ENCODE peak calls at places on chromosomes 12 and 14, in ten cellular contexts. A is HCT116, J is PC-3, P is GM23248, K is SK-N-SH, N is hepatocyte, G is MM.1S, C is Karpas-422, Z is PC-9, X is GM23338. F is an unnamed sample.

GRCh38 chr14:56754966-56755365 is 55.3 kb downstream of the OTX2 start:
- DNase-seq in J (no peak), Z (no peak), P (no peak), C (no peak), A (no peak), X (no peak), G (no peak), K (no peak), N (no peak), F (no peak)

GRCh38 chr14:64910847-64911495 is 3.3 kb upstream of the CHURC1 start:
- DNase-seq in J (peak; percentile 60), X (peak; percentile 70), G (no peak), N (peak; percentile 47), K (peak; percentile 35), Z (peak; percentile 14), P (peak; percentile 78), A (peak; percentile 39), C (peak; percentile 54), F (peak; percentile 14)

GRCh38 chr12:27305673-27306504 is 26.7 kb upstream of the BMAL2 start:
- DNase-seq in G (peak; percentile 60), Z (no peak), X (peak; percentile 63), P (peak; percentile 68), A (peak; percentile 27), K (peak; percentile 24), C (peak; percentile 73), N (peak; percentile 52), J (peak; percentile 84), F (peak; percentile 57)

GRCh38 chr12:62749586-62749985 is 185.4 kb downstream of the PPM1H start:
- DNase-seq in K (no peak), A (no peak), Z (no peak), C (no peak), G (no peak), N (no peak), P (no peak), J (no peak), X (no peak), F (no peak)

GRCh38 chr12:130337476-130338303 is at the start of gene PIWIL1:
- DNase-seq in X (no peak), C (peak; percentile 15), G (no peak), A (no peak), N (no peak), Z (no peak), J (no peak), K (peak; percentile 94), P (no peak), F (no peak)

GRCh38 chr12:12983420-12984035 is 16.5 kb downstream of the HEBP1 start:
- DNase-seq in C (no peak), X (peak; percentile 55), A (peak; percentile 33), G (peak; percentile 38), K (peak; percentile 45), P (peak; percentile 81), N (peak; percentile 58), Z (peak; percentile 41), J (peak; percentile 63), F (no peak)

GRCh38 chr14:62006116-62006737 is 244.0 kb downstream of the SNAPC1 start:
- DNase-seq in A (no peak), C (no peak), X (no peak), G (no peak), K (no peak), J (no peak), N (no peak), Z (no peak), P (peak; percentile 49), F (no peak)

GRCh38 chr12:123602651-123603195 is 824 bp downstream of the DDX55 start:
- DNase-seq in P (peak; percentile 58), Z (no peak), X (no peak), G (peak; percentile 9), C (peak; percentile 70), J (no peak), K (no peak), N (peak; percentile 20), A (no peak), F (peak; percentile 27)

GRCh38 chr12:55965941-55966407 is at the start of gene PMEL:
- DNase-seq in C (peak; percentile 54), J (no peak), X (peak; percentile 80), A (no peak), P (peak; percentile 36), K (peak; percentile 55), N (peak; percentile 32), Z (no peak), G (peak; percentile 24), F (no peak)

GRCh38 chr14:34997762-34998161 is 15.0 kb downstream of the SRP54 start:
- DNase-seq in K (no peak), N (no peak), A (no peak), J (no peak), G (no peak), Z (no peak), X (no peak), C (no peak), P (no peak), F (no peak)

GRCh38 chr12:1384910-1385309 is 209.5 kb downstream of the FBXL14 start:
- DNase-seq in X (no peak), P (no peak), Z (no peak), J (no peak), N (no peak), G (no peak), K (no peak), C (no peak), A (no peak), F (no peak)

GRCh38 chr12:30146561-30146960 is 362.8 kb upstream of the TMTC1 start:
- DNase-seq in X (no peak), A (no peak), G (no peak), Z (no peak), N (no peak), J (no peak), P (no peak), C (no peak), K (no peak), F (no peak)

GRCh38 chr12:42976620-42977019 is 387.1 kb upstream of the PRICKLE1 start:
- DNase-seq in A (no peak), X (no peak), G (no peak), J (no peak), C (no peak), K (no peak), Z (no peak), P (no peak), N (no peak), F (no peak)

GRCh38 chr12:5318874-5319273 is 113.0 kb upstream of the NTF3 start:
- DNase-seq in C (no peak), G (no peak), A (peak; percentile 56), N (peak; percentile 65), K (no peak), J (peak; percentile 31), X (no peak), P (peak; percentile 88), Z (no peak), F (no peak)

DNA sequence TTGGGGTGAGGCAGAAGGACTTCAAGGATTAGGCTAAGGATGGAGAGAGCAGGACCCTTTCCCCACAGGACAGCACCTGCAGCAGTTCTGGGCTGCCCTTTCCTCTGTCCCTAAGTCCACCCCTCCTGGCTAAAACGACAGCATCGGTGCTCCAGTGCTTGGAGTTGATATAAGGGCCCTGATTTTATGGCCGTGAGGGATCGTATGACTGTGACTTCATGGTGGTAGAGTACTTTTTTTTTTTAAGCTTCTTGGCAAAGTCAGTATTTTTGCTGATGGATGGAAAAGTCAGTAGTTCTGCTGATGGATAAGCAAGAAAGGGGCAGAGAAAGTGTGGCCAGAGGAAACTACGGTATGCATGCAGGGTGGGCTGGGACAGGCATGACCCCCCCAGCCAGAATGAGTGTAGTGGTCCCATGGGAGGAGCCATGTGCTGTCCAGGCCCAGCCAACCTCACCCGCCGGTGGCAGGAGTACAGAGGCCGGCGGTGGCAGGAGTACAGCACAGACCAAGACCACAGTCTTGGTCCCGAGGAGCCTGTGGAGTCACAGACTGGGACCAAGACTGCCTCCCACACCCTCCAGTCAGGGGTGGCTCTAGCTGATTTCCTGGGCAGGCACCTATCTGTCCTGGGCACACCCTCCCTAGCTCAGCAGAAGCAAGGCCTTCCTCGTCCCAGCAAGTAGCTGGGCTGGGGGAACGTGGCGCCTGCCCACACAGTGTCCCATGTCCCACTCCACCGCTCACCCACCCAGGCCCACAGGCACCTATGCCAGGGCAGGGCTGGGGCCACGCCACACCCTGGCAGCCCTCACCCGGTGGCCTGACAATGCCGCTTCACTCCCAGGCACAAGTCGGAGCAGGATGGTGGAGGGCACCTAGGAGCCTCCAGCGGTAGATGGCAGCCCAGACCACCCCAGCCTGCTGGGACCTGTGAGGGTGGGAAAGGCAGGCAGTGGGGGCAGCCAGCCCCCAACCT is 46.3 kb downstream of the CCDC88C start:
- DNase-seq in C (no peak), Z (no peak), P (no peak), J (no peak), X (no peak), K (no peak), G (peak; percentile 61), N (no peak), A (no peak), F (no peak)
- H3K79me2 ChIP-seq in C (peaks cover 30% of the 10 kb centered on the region), Z (peaks cover 3% of the 10 kb centered on the region), P (no peaks in the 10 kb centered on the region), J (peaks cover 45% of the 10 kb centered on the region), X (peaks cover 89% of the 10 kb centered on the region), K (no peaks in the 10 kb centered on the region), G (peaks cover 86% of the 10 kb centered on the region), N (peaks cover 15% of the 10 kb centered on the region), A (peaks cover 7% of the 10 kb centered on the region), F (peaks cover 98% of the 10 kb centered on the region)

DNA sequence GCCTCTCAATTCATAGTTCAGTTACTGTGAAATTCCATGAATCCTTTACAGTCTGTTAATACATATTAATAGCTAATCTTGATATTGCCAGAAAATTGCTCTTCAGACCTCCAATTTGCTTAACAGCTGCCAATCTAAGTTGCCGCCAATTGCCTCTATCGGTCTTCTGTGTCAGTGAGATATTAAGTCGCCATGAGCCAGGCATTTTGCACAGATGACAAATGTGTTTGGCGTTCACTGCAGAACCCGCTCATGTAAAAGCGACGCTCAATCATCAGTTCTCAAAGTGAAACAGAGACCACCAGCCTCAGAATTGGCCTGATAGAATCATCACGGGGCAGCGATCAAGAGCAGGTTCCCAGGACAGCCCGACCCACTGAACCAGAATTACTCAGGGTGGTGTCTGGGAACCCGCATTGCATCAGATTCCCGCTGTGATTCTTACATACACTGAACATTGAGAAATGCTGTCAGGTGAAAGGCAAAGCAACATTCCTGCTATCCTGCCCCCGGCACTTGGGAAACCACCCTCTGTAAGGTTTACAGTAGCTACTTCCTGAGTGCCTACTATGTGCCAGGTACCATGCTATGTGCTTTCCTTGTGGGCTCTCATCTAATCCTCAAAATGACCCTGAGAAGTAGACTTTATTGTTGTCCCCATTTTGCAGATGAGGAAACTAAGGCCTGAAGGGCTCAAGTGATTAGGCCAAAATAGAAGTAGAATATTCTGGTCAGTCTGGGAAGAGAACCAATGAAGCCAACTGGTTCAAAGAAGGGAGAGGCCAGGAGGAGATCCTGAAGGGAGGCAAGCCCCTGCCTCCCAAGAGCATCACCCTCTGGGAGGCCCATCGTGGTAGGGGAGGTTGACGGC is 216.4 kb downstream of the SLC41A2 start:
- DNase-seq in A (no peak), G (no peak), N (no peak), Z (no peak), C (no peak), J (no peak), P (no peak), X (peak; percentile 41), K (no peak), F (no peak)
- H3K4me2 ChIP-seq in A (no peak overlapping the region), G (peak overlapping the region; percentile 56), N (no peak overlapping the region), Z (no peak overlapping the region), C (no peak overlapping the region), J (no peak overlapping the region), P (no peak overlapping the region), X (no peak overlapping the region), K (no peak overlapping the region), F (no peak overlapping the region)

GRCh38 chr12:52248541-52249035 is 15.5 kb downstream of the KRT7 start:
- DNase-seq in C (no peak), J (no peak), N (no peak), X (no peak), K (no peak), G (no peak), A (no peak), Z (no peak), P (peak; percentile 41), F (no peak)
- H3K9me2 ChIP-seq in C (no peaks in the 10 kb centered on the region), J (no peaks in the 10 kb centered on the region), N (no peaks in the 10 kb centered on the region), X (no peaks in the 10 kb centered on the region), K (no peaks in the 10 kb centered on the region), G (no peaks in the 10 kb centered on the region), A (no peaks in the 10 kb centered on the region), Z (no peaks in the 10 kb centered on the region), P (no peaks in the 10 kb centered on the region), F (no peaks in the 10 kb centered on the region)

GRCh38 chr12:49673446-49674317 is 33.5 kb downstream of the FMNL3 start:
- DNase-seq in J (no peak), A (no peak), G (no peak), K (peak; percentile 89), X (peak; percentile 79), P (peak; percentile 98), N (peak; percentile 92), C (no peak), Z (peak; percentile 53), F (no peak)
- H3K79me2 ChIP-seq in J (no peaks in the 10 kb centered on the region), A (no peaks in the 10 kb centered on the region), G (no peaks in the 10 kb centered on the region), K (peaks cover 83% of the 10 kb centered on the region), X (peaks cover 79% of the 10 kb centered on the region), P (peaks cover 84% of the 10 kb centered on the region), N (peaks cover 3% of the 10 kb centered on the region), C (no peaks in the 10 kb centered on the region), Z (no peaks in the 10 kb centered on the region), F (peaks cover 4% of the 10 kb centered on the region)

F was measured in OCI-LY7.